ENCODE peak calls at places on chromosome 12, in four cellular contexts. T, I, J and C are unnamed samples.

GRCh38 chr12:123935956-123936355 is 36.7 kb downstream of the CCDC92 start:
- DNase-seq in I (no peak), T (no peak), J (no peak), C (no peak)

GRCh38 chr12:34121360-34121759 is 99.1 kb downstream of the ALG10 start:
- DNase-seq in J (no peak), T (no peak), I (no peak), C (no peak)

GRCh38 chr12:1933342-1933992 is 15.0 kb upstream of the CACNA2D4 start:
- DNase-seq in I (peak; percentile 14), J (no peak), T (no peak), C (no peak)

GRCh38 chr12:94535614-94535932 is 75.9 kb upstream of the CEP83 start:
- DNase-seq in I (no peak), J (no peak), T (no peak), C (no peak)

GRCh38 chr12:125201940-125202339 is 136.7 kb downstream of the AACS start:
- DNase-seq in T (no peak), I (no peak), J (no peak), C (no peak)

GRCh38 chr12:110371408-110372055 is 32.0 kb downstream of the ANAPC7 start:
- DNase-seq in T (peak; percentile 63), J (no peak), I (no peak), C (no peak)

GRCh38 chr12:128459067-128459466 is 192.1 kb downstream of the TMEM132C start:
- DNase-seq in T (no peak), J (no peak), I (no peak), C (no peak)

GRCh38 chr12:126033746-126034145 is 968.5 kb downstream of the AACS start:
- DNase-seq in I (no peak), J (no peak), T (no peak), C (no peak)

GRCh38 chr12:1829306-1829900 is 9.0 kb downstream of the LRTM2 start:
- DNase-seq in J (no peak), T (no peak), I (no peak), C (no peak)

GRCh38 chr12:7197846-7198245 is 8.4 kb downstream of the PEX5 start:
- DNase-seq in J (no peak), I (no peak), T (no peak), C (no peak)
- H3K36me3 ChIP-seq in J (peaks cover 16% of the 10 kb centered on the region), I (no peaks in the 10 kb centered on the region), T (peaks cover 23% of the 10 kb centered on the region), C (peaks cover 16% of the 10 kb centered on the region)

GRCh38 chr12:131793623-131794022 is 34.6 kb upstream of the MMP17 start:
- DNase-seq in J (no peak), T (no peak), I (no peak), C (no peak)
- H3K36me3 ChIP-seq in J (peaks cover 3% of the 10 kb centered on the region), T (peaks cover 53% of the 10 kb centered on the region), I (no peaks in the 10 kb centered on the region), C (peaks cover 71% of the 10 kb centered on the region)

DNA sequence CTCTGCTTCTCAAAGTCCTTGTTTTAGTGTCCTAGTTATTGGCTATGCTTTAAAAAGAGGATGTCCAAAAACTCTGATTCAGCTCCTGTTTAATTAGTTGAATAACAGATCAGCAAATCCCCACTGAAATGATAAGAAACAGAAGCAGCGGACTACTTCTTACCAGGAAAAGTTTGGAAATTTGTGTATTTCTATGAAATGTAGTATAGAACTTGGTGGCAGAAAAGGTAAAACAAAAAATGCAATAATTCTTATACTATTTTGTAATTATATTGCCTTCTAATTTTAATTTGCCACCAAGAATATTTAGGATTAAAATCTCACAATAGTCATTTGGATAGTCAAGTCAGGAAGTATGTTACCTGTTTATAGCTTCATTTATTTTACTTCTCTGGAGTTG is at the start of gene OR2AP1:
- DNase-seq in J (no peak), I (no peak), T (no peak), C (no peak)
- H3K36me3 ChIP-seq in J (no peaks in the 10 kb centered on the region), I (no peaks in the 10 kb centered on the region), T (no peaks in the 10 kb centered on the region), C (no peaks in the 10 kb centered on the region)

GRCh38 chr12:69511469-69511868 is 41.3 kb downstream of the FRS2 start:
- DNase-seq in T (no peak), I (no peak), J (no peak), C (no peak)
- H3K36me3 ChIP-seq in T (no peaks in the 10 kb centered on the region), I (no peaks in the 10 kb centered on the region), J (no peaks in the 10 kb centered on the region), C (no peaks in the 10 kb centered on the region)